ENCODE peak calls at places on chromosome 7, in six cellular contexts. B is PC-9, N is prostate gland, I is colonic mucosa, E is pancreas, J is mucosa of descending colon. Y is an unnamed sample.
A peak's percentile ranks its signal among the peaks of the same experiment; 100 is the strongest.

GRCh38 chr7:117993377-117994003 is 120.2 kb upstream of the CTTNBP2 start:
- DNase-seq in B (no peak), N (no peak), I (no peak), E (no peak), J (peak; percentile 41), Y (peak; percentile 42)

GRCh38 chr7:98856021-98856422 is 13.8 kb downstream of the TMEM130 start:
- DNase-seq in B (no peak), N (no peak), I (no peak), E (no peak), J (no peak), Y (no peak)

GRCh38 chr7:151705744-151706567 is 171.0 kb downstream of the PRKAG2 start:
- DNase-seq in B (no peak), N (no peak), I (peak; percentile 33), E (peak; percentile 24), J (peak; percentile 41), Y (no peak)

GRCh38 chr7:144584741-144585140 is 181.2 kb upstream of the NOBOX start:
- DNase-seq in B (no peak), N (no peak), I (no peak), E (no peak), J (no peak), Y (no peak)

GRCh38 chr7:55207423-55207822 is 157.7 kb upstream of the LANCL2 start:
- DNase-seq in B (no peak), N (no peak), I (no peak), E (no peak), J (no peak), Y (no peak)

GRCh38 chr7:21568762-21569161 is 25.9 kb downstream of the DNAH11 start:
- DNase-seq in B (no peak), N (no peak), I (no peak), E (no peak), J (no peak), Y (no peak)

GRCh38 chr7:125033506-125033905 is 103.9 kb upstream of the POT1 start:
- DNase-seq in B (no peak), N (no peak), I (no peak), E (no peak), J (no peak), Y (no peak)

GRCh38 chr7:69670701-69671100 is 72.4 kb downstream of the AUTS2 start:
- DNase-seq in B (no peak), N (no peak), I (no peak), E (no peak), J (no peak), Y (no peak)

GRCh38 chr7:2131341-2131740 is 101.4 kb downstream of the MAD1L1 start:
- DNase-seq in B (no peak), N (no peak), I (no peak), E (no peak), J (no peak), Y (no peak)

GRCh38 chr7:84337386-84337785 is 142.8 kb upstream of the SEMA3A start:
- DNase-seq in B (no peak), N (no peak), I (no peak), E (no peak), J (no peak), Y (no peak)

GRCh38 chr7:112573302-112574039 is 92.7 kb downstream of the LSMEM1 start:
- DNase-seq in B (no peak), N (no peak), I (peak; percentile 54), E (no peak), J (peak; percentile 46), Y (no peak)

GRCh38 chr7:21426286-21426957 is 1.5 kb upstream of the SP4 start:
- DNase-seq in B (no peak), N (no peak), I (peak; percentile 19), E (no peak), J (no peak), Y (no peak)

GRCh38 chr7:5396999-5397656 is 26.5 kb downstream of the TNRC18 start:
- DNase-seq in B (peak; percentile 98), N (peak; percentile 94), I (peak; percentile 88), E (peak; percentile 87), J (peak; percentile 85), Y (peak; percentile 97)

GRCh38 chr7:2099036-2099957 is 133.4 kb downstream of the MAD1L1 start:
- DNase-seq in B (no peak), N (no peak), I (no peak), E (no peak), J (no peak), Y (no peak)

GRCh38 chr7:132234751-132235150 is 341.5 kb downstream of the PLXNA4 start:
- DNase-seq in B (no peak), N (no peak), I (no peak), E (no peak), J (no peak), Y (no peak)

GRCh38 chr7:47439181-47439667 is 142.7 kb downstream of the TNS3 start:
- DNase-seq in B (no peak), N (no peak), I (no peak), E (no peak), J (no peak), Y (no peak)

GRCh38 chr7:133675510-133676218 is 422.8 kb downstream of the EXOC4 start:
- DNase-seq in B (no peak), N (no peak), I (no peak), E (no peak), J (no peak), Y (no peak)

DNA sequence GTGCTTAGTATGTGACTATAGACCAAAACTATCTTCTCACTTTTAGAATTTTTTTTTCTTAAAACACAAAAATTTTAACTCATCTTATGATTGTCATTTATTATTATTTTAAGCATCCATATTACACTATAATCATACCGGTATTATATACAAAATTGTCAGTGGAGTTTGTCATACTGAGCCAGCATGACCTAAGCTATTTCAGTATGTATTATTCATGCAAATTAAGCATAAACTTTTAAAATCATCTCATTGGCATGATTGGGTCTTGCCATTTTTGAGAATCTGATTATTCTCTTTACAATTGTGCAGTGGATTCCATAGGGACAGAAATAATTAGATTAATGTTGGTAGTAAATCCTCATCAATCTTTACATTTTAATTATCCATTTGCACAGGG is 46.2 kb upstream of the STMP1 start:
- DNase-seq in B (no peak), N (no peak), I (no peak), E (no peak), J (no peak), Y (no peak)
- H3K36me3 ChIP-seq in B (peaks cover 60% of the 10 kb centered on the region), N (no peaks in the 10 kb centered on the region), I (peaks cover 6% of the 10 kb centered on the region), E (no peaks in the 10 kb centered on the region), J (no peaks in the 10 kb centered on the region), Y (peaks cover 27% of the 10 kb centered on the region)

GRCh38 chr7:135620447-135620846 is 41.9 kb upstream of the STMP1 start:
- DNase-seq in B (no peak), N (no peak), I (no peak), E (no peak), J (no peak), Y (no peak)
- H3K4me3 ChIP-seq in B (no peak overlapping the region), N (no peak overlapping the region), I (no peak overlapping the region), E (no peak overlapping the region), J (no peak overlapping the region), Y (no peak overlapping the region)

GRCh38 chr7:128853691-128854298 is 8.9 kb upstream of the ATP6V1F start:
- DNase-seq in B (no peak), N (no peak), I (no peak), E (no peak), J (no peak), Y (no peak)
- H3K36me3 ChIP-seq in B (no peaks in the 10 kb centered on the region), N (no peaks in the 10 kb centered on the region), I (no peaks in the 10 kb centered on the region), E (no peaks in the 10 kb centered on the region), J (no peaks in the 10 kb centered on the region), Y (peaks cover 2% of the 10 kb centered on the region)

GRCh38 chr7:832968-833424 is 720 bp downstream of the SUN1 start:
- DNase-seq in B (no peak), N (no peak), I (no peak), E (no peak), J (no peak), Y (no peak)

GRCh38 chr7:834277-834676 is 2.0 kb downstream of the SUN1 start:
- DNase-seq in B (no peak), N (no peak), I (no peak), E (peak; percentile 68), J (no peak), Y (no peak)

GRCh38 chr7:831596-832291 is 532 bp upstream of the SUN1 start:
- DNase-seq in B (peak; percentile 58), N (no peak), I (no peak), E (no peak), J (no peak), Y (peak; percentile 51)

GRCh38 chr7:833601-834258 is 1.5 kb downstream of the SUN1 start:
- DNase-seq in B (no peak), N (no peak), I (no peak), E (peak; percentile 22), J (no peak), Y (no peak)

DNA sequence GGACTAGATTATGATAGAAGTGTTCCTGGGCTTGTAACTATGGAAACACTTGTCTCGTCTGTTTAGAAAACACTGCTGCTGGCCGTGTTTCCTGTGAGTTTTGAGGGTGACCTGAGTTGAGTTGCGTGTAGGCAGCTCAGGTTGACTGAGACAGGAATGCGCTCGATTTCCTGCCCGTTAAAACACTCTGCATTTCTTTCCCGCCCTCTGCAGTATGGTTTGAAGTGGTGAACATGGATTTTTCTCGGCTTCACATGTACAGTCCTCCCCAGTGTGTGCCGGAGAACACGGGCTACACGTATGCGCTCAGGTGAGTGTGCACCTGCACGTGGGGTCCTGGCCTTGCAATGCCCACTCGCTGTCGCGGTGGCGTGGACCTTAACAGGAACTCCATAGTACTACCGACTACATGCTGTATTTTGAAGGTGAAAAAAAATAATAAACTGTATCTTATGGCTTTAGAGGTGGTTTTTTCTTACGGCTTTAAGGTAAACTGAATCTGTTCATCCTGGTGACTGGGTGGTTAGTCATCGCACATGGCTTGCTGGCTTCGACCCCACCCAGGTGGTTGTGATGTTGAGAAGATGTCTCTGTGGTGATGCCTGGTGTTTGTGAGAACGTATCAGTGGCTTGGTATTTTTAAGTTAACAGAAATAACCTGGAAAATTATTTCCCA is at the start of gene SUN1:
- DNase-seq in B (peak; percentile 90), N (no peak), I (no peak), E (no peak), J (no peak), Y (peak; percentile 55)
- H3K4me3 ChIP-seq in B (peak within 1 kb of the TSS; percentile 46), N (no peak within 1 kb of the TSS), I (no peak within 1 kb of the TSS), E (no peak within 1 kb of the TSS), J (no peak within 1 kb of the TSS), Y (no peak within 1 kb of the TSS)

GRCh38 chr7:44676776-44677175 is 70.3 kb downstream of the OGDH start:
- DNase-seq in B (no peak), N (no peak), I (no peak), E (no peak), J (no peak), Y (no peak)
- H3K36me3 ChIP-seq in B (peaks cover 21% of the 10 kb centered on the region), N (peaks cover 10% of the 10 kb centered on the region), I (peaks cover 3% of the 10 kb centered on the region), E (peaks cover 2% of the 10 kb centered on the region), J (no peaks in the 10 kb centered on the region), Y (peaks cover 49% of the 10 kb centered on the region)

GRCh38 chr7:143287321-143287934 is 723 bp upstream of the CASP2 start:
- DNase-seq in B (no peak), N (no peak), I (no peak), E (peak; percentile 62), J (no peak), Y (no peak)
- H3K4me3 ChIP-seq in B (peak overlapping the region; percentile 77), N (peak overlapping the region; percentile 80), I (peak overlapping the region; percentile 89), E (no peak overlapping the region), J (no peak overlapping the region), Y (peak overlapping the region; percentile 91)